ENCODE peak calls at places on chromosomes 4 and X, in eight cellular contexts. One of them, this sample, is unnamed.

GRCh38 chr4:7340553-7341433 is 93.9 kb downstream of the PSAPL1 start:
- DNase-seq in AG04449: no peak
- DNase-seq in Peyer's patch: no peak
- DNase-seq in colonic mucosa: no peak
- DNase-seq in GM12864: no peak
- DNase-seq in pancreas: no peak
- DNase-seq in ovary: no peak
- DNase-seq in transverse colon: no peak
- DNase-seq in this sample: no peak

GRCh38 chr4:148248824-148249223 is 193.4 kb downstream of the NR3C2 start:
- DNase-seq in AG04449: no peak
- DNase-seq in colonic mucosa: no peak
- DNase-seq in transverse colon: no peak
- DNase-seq in ovary: no peak
- DNase-seq in GM12864: no peak
- DNase-seq in pancreas: no peak
- DNase-seq in Peyer's patch: no peak
- DNase-seq in this sample: no peak

GRCh38 chr4:151669990-151670389 is 90.8 kb downstream of the GATB start:
- DNase-seq in AG04449: no peak
- DNase-seq in ovary: no peak
- DNase-seq in colonic mucosa: no peak
- DNase-seq in transverse colon: no peak
- DNase-seq in pancreas: no peak
- DNase-seq in GM12864: no peak
- DNase-seq in Peyer's patch: no peak
- DNase-seq in this sample: no peak

GRCh38 chr4:118282692-118283091 is 70.1 kb downstream of the PRSS12 start:
- DNase-seq in AG04449: no peak
- DNase-seq in GM12864: no peak
- DNase-seq in pancreas: no peak
- DNase-seq in colonic mucosa: no peak
- DNase-seq in transverse colon: no peak
- DNase-seq in Peyer's patch: no peak
- DNase-seq in ovary: no peak
- DNase-seq in this sample: no peak

GRCh38 chr4:25088342-25088952 is 57.7 kb upstream of the LGI2 start:
- DNase-seq in transverse colon: no peak
- DNase-seq in Peyer's patch: no peak
- DNase-seq in colonic mucosa: no peak
- DNase-seq in AG04449: no peak
- DNase-seq in GM12864: no peak
- DNase-seq in pancreas: no peak
- DNase-seq in ovary: peak; percentile 41
- DNase-seq in this sample: no peak

GRCh38 chr4:38111024-38111423 is 150.8 kb downstream of the PTTG2 start:
- DNase-seq in colonic mucosa: no peak
- DNase-seq in pancreas: no peak
- DNase-seq in transverse colon: no peak
- DNase-seq in AG04449: no peak
- DNase-seq in GM12864: no peak
- DNase-seq in ovary: no peak
- DNase-seq in Peyer's patch: no peak
- DNase-seq in this sample: no peak

GRCh38 chr4:8274772-8275241 is 5.3 kb downstream of the HTRA3 start:
- DNase-seq in Peyer's patch: peak; percentile 80
- DNase-seq in transverse colon: peak; percentile 74
- DNase-seq in ovary: peak; percentile 96
- DNase-seq in pancreas: peak; percentile 60
- DNase-seq in GM12864: no peak
- DNase-seq in AG04449: peak; percentile 36
- DNase-seq in colonic mucosa: peak; percentile 65
- DNase-seq in this sample: peak; percentile 84

GRCh38 chrX:153953892-153954617 is 9.6 kb upstream of the RENBP start:
- DNase-seq in GM12864: no peak
- DNase-seq in ovary: no peak
- DNase-seq in pancreas: peak; percentile 78
- DNase-seq in Peyer's patch: no peak
- DNase-seq in colonic mucosa: no peak
- DNase-seq in AG04449: no peak
- DNase-seq in transverse colon: no peak
- DNase-seq in this sample: no peak

GRCh38 chr4:106273831-106274230 is 42.2 kb downstream of the TBCK start:
- DNase-seq in colonic mucosa: no peak
- DNase-seq in transverse colon: no peak
- DNase-seq in AG04449: no peak
- DNase-seq in Peyer's patch: no peak
- DNase-seq in pancreas: no peak
- DNase-seq in ovary: no peak
- DNase-seq in GM12864: no peak
- DNase-seq in this sample: no peak

DNA sequence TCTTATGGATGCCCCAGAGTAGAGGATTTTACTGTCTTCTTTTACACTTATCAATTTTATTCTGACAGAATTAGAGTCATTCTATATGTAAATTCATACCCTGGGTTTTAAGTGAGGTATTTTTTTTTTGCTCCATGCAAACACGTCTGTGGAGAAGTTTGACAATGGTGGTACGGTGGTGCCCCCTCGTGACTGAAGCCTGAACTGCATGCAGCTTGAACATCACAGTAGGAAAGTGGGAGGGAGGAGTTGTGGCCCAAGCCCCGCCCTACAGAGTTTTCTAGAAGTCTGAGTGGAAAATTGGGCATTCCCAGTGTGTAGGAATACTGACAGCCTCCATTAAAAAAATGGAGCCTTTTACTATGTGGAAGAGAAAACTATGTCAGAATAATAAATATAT is 73.3 kb upstream of the RAB40AL start:
- DNase-seq in pancreas: peak; percentile 89
- DNase-seq in Peyer's patch: peak; percentile 90
- DNase-seq in transverse colon: peak; percentile 87
- DNase-seq in AG04449: no peak
- DNase-seq in ovary: peak; percentile 89
- DNase-seq in colonic mucosa: peak; percentile 90
- DNase-seq in GM12864: peak; percentile 21
- DNase-seq in this sample: peak; percentile 86
- TF ChIP-seq CTCF in pancreas: peak; percentile 84
- TF ChIP-seq CTCF in Peyer's patch: peak; percentile 74
- TF ChIP-seq CTCF in transverse colon: peak; percentile 74
- TF ChIP-seq CTCF in AG04449: peak; percentile 65
- TF ChIP-seq CTCF in ovary: peak; percentile 42
- TF ChIP-seq CTCF in colonic mucosa: peak; percentile 93
- TF ChIP-seq CTCF in GM12864: peak; percentile 68
- TF ChIP-seq CTCF in this sample: peak; percentile 76

GRCh38 chr4:2964077-2964471 is 703 bp downstream of the GRK4 start:
- DNase-seq in ovary: no peak
- DNase-seq in colonic mucosa: no peak
- DNase-seq in GM12864: no peak
- DNase-seq in Peyer's patch: no peak
- DNase-seq in pancreas: no peak
- DNase-seq in transverse colon: no peak
- DNase-seq in AG04449: no peak
- DNase-seq in this sample: peak; percentile 30
- TF ChIP-seq CTCF in ovary: no peak
- TF ChIP-seq CTCF in colonic mucosa: no peak
- TF ChIP-seq CTCF in GM12864: no peak
- TF ChIP-seq CTCF in Peyer's patch: no peak
- TF ChIP-seq CTCF in pancreas: no peak
- TF ChIP-seq CTCF in transverse colon: no peak
- TF ChIP-seq CTCF in AG04449: no peak
- TF ChIP-seq CTCF in this sample: no peak

GRCh38 chr4:102345795-102346100 is 466 bp upstream of the SLC39A8 start:
- DNase-seq in AG04449: no peak
- DNase-seq in pancreas: no peak
- DNase-seq in Peyer's patch: no peak
- DNase-seq in GM12864: no peak
- DNase-seq in ovary: no peak
- DNase-seq in transverse colon: no peak
- DNase-seq in colonic mucosa: no peak
- DNase-seq in this sample: no peak
- TF ChIP-seq CTCF in AG04449: no peak
- TF ChIP-seq CTCF in pancreas: no peak
- TF ChIP-seq CTCF in Peyer's patch: no peak
- TF ChIP-seq CTCF in GM12864: no peak
- TF ChIP-seq CTCF in ovary: no peak
- TF ChIP-seq CTCF in transverse colon: no peak
- TF ChIP-seq CTCF in colonic mucosa: no peak
- TF ChIP-seq CTCF in this sample: no peak

DNA sequence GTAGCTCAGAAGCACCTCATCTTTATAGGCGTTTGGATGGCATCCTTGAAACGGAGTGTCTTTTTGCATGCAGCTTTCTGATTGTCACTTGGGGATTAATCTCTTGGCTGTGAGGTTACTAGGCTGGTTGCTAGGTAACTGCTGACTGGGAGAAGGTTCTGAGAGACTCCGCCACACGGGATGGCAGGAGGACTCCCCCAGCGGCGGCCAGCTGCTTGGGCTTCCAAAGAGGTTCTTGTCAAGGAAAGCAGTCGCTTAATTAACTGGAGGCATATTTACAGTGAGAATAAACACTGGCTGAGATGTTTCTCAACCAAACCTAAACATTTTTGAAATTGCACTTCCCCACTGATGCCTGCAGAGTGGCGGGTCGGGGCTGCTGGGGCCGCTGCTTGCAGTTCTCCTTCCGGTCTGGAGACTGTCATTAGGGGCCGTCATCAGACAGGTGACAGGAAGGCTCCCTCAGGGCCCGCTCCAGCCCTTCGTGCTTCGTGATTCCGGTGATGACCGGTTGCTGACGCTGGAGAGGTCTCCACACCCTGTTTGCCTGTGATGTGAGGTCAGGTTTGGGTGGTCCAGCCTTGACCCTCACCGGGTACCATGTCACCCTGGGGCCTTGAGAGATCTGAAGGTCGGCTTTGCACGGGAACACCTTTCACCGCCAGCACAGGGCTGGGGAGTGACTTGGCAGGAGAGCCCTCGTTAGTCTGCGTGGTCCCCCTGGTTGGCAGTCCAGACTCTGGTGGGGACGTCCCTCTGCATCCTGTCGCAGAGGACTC is 9.1 kb downstream of the NSG1 start:
- DNase-seq in colonic mucosa: no peak
- DNase-seq in Peyer's patch: no peak
- DNase-seq in transverse colon: no peak
- DNase-seq in pancreas: peak; percentile 40
- DNase-seq in AG04449: no peak
- DNase-seq in ovary: no peak
- DNase-seq in GM12864: peak; percentile 50
- DNase-seq in this sample: peak; percentile 48
- TF ChIP-seq CTCF in colonic mucosa: no peak
- TF ChIP-seq CTCF in Peyer's patch: no peak
- TF ChIP-seq CTCF in transverse colon: no peak
- TF ChIP-seq CTCF in pancreas: no peak
- TF ChIP-seq CTCF in AG04449: no peak
- TF ChIP-seq CTCF in ovary: no peak
- TF ChIP-seq CTCF in GM12864: peak; percentile 34
- TF ChIP-seq CTCF in this sample: no peak

DNA sequence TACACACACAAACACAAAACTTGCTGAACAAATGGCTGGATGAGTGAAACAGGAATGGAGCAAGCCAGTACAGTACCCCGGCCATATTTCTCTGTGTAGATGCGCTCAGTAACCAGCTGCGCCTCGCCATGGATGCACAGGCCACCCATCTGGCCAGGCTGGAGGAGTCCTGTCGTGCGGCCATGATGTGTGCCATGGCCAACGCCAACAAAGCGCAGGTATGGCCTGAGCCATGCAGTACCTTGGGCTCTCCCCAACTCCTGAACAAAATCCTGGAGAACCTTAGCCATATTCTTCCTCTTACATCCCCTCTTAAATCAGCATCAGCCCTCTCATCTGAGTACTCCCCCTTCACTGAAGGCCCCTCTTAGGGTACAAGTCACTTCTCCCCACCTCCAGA is 4.4 kb downstream of the HSD17B10 start:
- DNase-seq in transverse colon: no peak
- DNase-seq in ovary: no peak
- DNase-seq in AG04449: no peak
- DNase-seq in GM12864: no peak
- DNase-seq in pancreas: no peak
- DNase-seq in colonic mucosa: no peak
- DNase-seq in Peyer's patch: no peak
- DNase-seq in this sample: no peak
- TF ChIP-seq CTCF in transverse colon: no peak
- TF ChIP-seq CTCF in ovary: no peak
- TF ChIP-seq CTCF in AG04449: no peak
- TF ChIP-seq CTCF in GM12864: no peak
- TF ChIP-seq CTCF in pancreas: no peak
- TF ChIP-seq CTCF in colonic mucosa: no peak
- TF ChIP-seq CTCF in Peyer's patch: no peak
- TF ChIP-seq CTCF in this sample: no peak

DNA sequence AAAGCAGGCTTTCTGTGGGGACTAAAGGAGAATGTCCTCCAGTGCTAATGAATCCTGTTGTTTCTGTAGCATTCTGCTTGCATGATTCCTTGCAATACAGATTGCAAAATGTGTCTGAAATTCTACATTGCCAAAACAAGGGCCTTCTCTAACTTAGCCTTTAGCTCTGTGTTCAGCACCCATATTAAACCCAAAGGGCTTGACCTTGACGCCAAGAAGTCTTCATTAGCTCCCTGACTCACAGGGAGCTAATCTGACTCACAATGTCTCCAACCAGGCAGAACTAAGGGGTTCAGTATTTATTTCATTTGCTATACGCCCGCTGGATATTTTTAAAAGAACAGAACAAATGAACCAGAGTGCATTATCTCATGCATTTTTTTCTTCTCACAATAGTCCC is 241.5 kb upstream of the CLNK start:
- DNase-seq in colonic mucosa: no peak
- DNase-seq in AG04449: no peak
- DNase-seq in pancreas: no peak
- DNase-seq in transverse colon: no peak
- DNase-seq in Peyer's patch: no peak
- DNase-seq in GM12864: no peak
- DNase-seq in ovary: no peak
- DNase-seq in this sample: no peak
- TF ChIP-seq CTCF in colonic mucosa: no peak
- TF ChIP-seq CTCF in AG04449: no peak
- TF ChIP-seq CTCF in pancreas: no peak
- TF ChIP-seq CTCF in transverse colon: no peak
- TF ChIP-seq CTCF in Peyer's patch: no peak
- TF ChIP-seq CTCF in GM12864: no peak
- TF ChIP-seq CTCF in ovary: no peak
- TF ChIP-seq CTCF in this sample: no peak

GRCh38 chrX:41457618-41458192 is 10.6 kb downstream of the NYX start:
- DNase-seq in AG04449: no peak
- DNase-seq in colonic mucosa: no peak
- DNase-seq in Peyer's patch: no peak
- DNase-seq in ovary: no peak
- DNase-seq in pancreas: no peak
- DNase-seq in GM12864: no peak
- DNase-seq in transverse colon: no peak
- DNase-seq in this sample: no peak
- TF ChIP-seq CTCF in AG04449: no peak
- TF ChIP-seq CTCF in colonic mucosa: no peak
- TF ChIP-seq CTCF in Peyer's patch: no peak
- TF ChIP-seq CTCF in ovary: no peak
- TF ChIP-seq CTCF in pancreas: no peak
- TF ChIP-seq CTCF in GM12864: peak; percentile 37
- TF ChIP-seq CTCF in transverse colon: no peak
- TF ChIP-seq CTCF in this sample: no peak